ENCODE peak calls at places on chromosome 3, in ten cellular contexts. One of them, this sample, is unnamed.

GRCh38 chr3:150581174-150581573 is 21.9 kb upstream of the SELENOT start:
- DNase-seq in OCI-LY7: no peak
- DNase-seq in brain microvascular endothelial cell: no peak
- DNase-seq in left ventricle myocardium inferior: no peak
- DNase-seq in substantia nigra: no peak
- DNase-seq in iPS DF 6.9: no peak
- DNase-seq in cardiac muscle cell: no peak
- DNase-seq in Peyer's patch: no peak
- DNase-seq in sigmoid colon: no peak
- DNase-seq in hepatocyte: no peak
- DNase-seq in this sample: no peak

GRCh38 chr3:156633335-156633734 is 41.1 kb upstream of the TIPARP start:
- DNase-seq in OCI-LY7: no peak
- DNase-seq in brain microvascular endothelial cell: peak
- DNase-seq in left ventricle myocardium inferior: peak
- DNase-seq in substantia nigra: peak
- DNase-seq in iPS DF 6.9: no peak
- DNase-seq in cardiac muscle cell: peak
- DNase-seq in Peyer's patch: no peak
- DNase-seq in sigmoid colon: no peak
- DNase-seq in hepatocyte: no peak
- DNase-seq in this sample: no peak

GRCh38 chr3:30282052-30282708 is 324.2 kb upstream of the TGFBR2 start:
- DNase-seq in OCI-LY7: no peak
- DNase-seq in brain microvascular endothelial cell: peak
- DNase-seq in left ventricle myocardium inferior: no peak
- DNase-seq in substantia nigra: no peak
- DNase-seq in iPS DF 6.9: peak
- DNase-seq in cardiac muscle cell: peak
- DNase-seq in Peyer's patch: no peak
- DNase-seq in sigmoid colon: no peak
- DNase-seq in hepatocyte: no peak
- DNase-seq in this sample: peak

GRCh38 chr3:67940200-67940952 is 286.0 kb upstream of the SUCLG2 start:
- DNase-seq in OCI-LY7: peak
- DNase-seq in brain microvascular endothelial cell: no peak
- DNase-seq in left ventricle myocardium inferior: no peak
- DNase-seq in substantia nigra: no peak
- DNase-seq in iPS DF 6.9: no peak
- DNase-seq in cardiac muscle cell: no peak
- DNase-seq in Peyer's patch: peak
- DNase-seq in sigmoid colon: no peak
- DNase-seq in hepatocyte: peak
- DNase-seq in this sample: no peak

GRCh38 chr3:194941956-194942483 is 256.3 kb downstream of the FAM43A start:
- DNase-seq in OCI-LY7: no peak
- DNase-seq in brain microvascular endothelial cell: no peak
- DNase-seq in left ventricle myocardium inferior: no peak
- DNase-seq in substantia nigra: no peak
- DNase-seq in iPS DF 6.9: no peak
- DNase-seq in cardiac muscle cell: no peak
- DNase-seq in Peyer's patch: peak
- DNase-seq in sigmoid colon: no peak
- DNase-seq in hepatocyte: no peak
- DNase-seq in this sample: no peak

GRCh38 chr3:189710620-189711388 is 79.6 kb downstream of the TP63 start:
- DNase-seq in OCI-LY7: no peak
- DNase-seq in brain microvascular endothelial cell: peak
- DNase-seq in left ventricle myocardium inferior: no peak
- DNase-seq in substantia nigra: no peak
- DNase-seq in iPS DF 6.9: no peak
- DNase-seq in cardiac muscle cell: peak
- DNase-seq in Peyer's patch: no peak
- DNase-seq in sigmoid colon: peak
- DNase-seq in hepatocyte: peak
- DNase-seq in this sample: peak

GRCh38 chr3:146974001-146974400 is 368.9 kb upstream of the PLSCR5 start:
- DNase-seq in OCI-LY7: no peak
- DNase-seq in brain microvascular endothelial cell: no peak
- DNase-seq in left ventricle myocardium inferior: no peak
- DNase-seq in substantia nigra: no peak
- DNase-seq in iPS DF 6.9: no peak
- DNase-seq in cardiac muscle cell: no peak
- DNase-seq in Peyer's patch: no peak
- DNase-seq in sigmoid colon: no peak
- DNase-seq in hepatocyte: no peak
- DNase-seq in this sample: no peak

GRCh38 chr3:156366559-156366958 is 188.4 kb downstream of the SSR3 start:
- DNase-seq in OCI-LY7: no peak
- DNase-seq in brain microvascular endothelial cell: no peak
- DNase-seq in left ventricle myocardium inferior: no peak
- DNase-seq in substantia nigra: no peak
- DNase-seq in iPS DF 6.9: no peak
- DNase-seq in cardiac muscle cell: no peak
- DNase-seq in Peyer's patch: no peak
- DNase-seq in sigmoid colon: no peak
- DNase-seq in hepatocyte: no peak
- DNase-seq in this sample: no peak

GRCh38 chr3:103203431-103203830 is 768.6 kb downstream of the ZPLD1 start:
- DNase-seq in OCI-LY7: no peak
- DNase-seq in brain microvascular endothelial cell: no peak
- DNase-seq in left ventricle myocardium inferior: no peak
- DNase-seq in substantia nigra: no peak
- DNase-seq in iPS DF 6.9: no peak
- DNase-seq in cardiac muscle cell: no peak
- DNase-seq in Peyer's patch: no peak
- DNase-seq in sigmoid colon: no peak
- DNase-seq in hepatocyte: no peak
- DNase-seq in this sample: no peak

GRCh38 chr3:186277268-186277909 is 84.6 kb downstream of the DGKG start:
- DNase-seq in OCI-LY7: no peak
- DNase-seq in brain microvascular endothelial cell: peak
- DNase-seq in left ventricle myocardium inferior: no peak
- DNase-seq in substantia nigra: no peak
- DNase-seq in iPS DF 6.9: peak
- DNase-seq in cardiac muscle cell: peak
- DNase-seq in Peyer's patch: no peak
- DNase-seq in sigmoid colon: no peak
- DNase-seq in hepatocyte: peak
- DNase-seq in this sample: no peak

GRCh38 chr3:49723301-49723630 is 485 bp downstream of the GMPPB start:
- DNase-seq in OCI-LY7: peak
- DNase-seq in brain microvascular endothelial cell: peak
- DNase-seq in left ventricle myocardium inferior: peak
- DNase-seq in substantia nigra: no peak
- DNase-seq in iPS DF 6.9: no peak
- DNase-seq in cardiac muscle cell: peak
- DNase-seq in Peyer's patch: peak
- DNase-seq in sigmoid colon: peak
- DNase-seq in hepatocyte: peak
- DNase-seq in this sample: peak

GRCh38 chr3:104951426-104951825 is 415.3 kb upstream of the ALCAM start:
- DNase-seq in OCI-LY7: no peak
- DNase-seq in brain microvascular endothelial cell: peak
- DNase-seq in left ventricle myocardium inferior: no peak
- DNase-seq in substantia nigra: no peak
- DNase-seq in iPS DF 6.9: no peak
- DNase-seq in cardiac muscle cell: peak
- DNase-seq in Peyer's patch: no peak
- DNase-seq in sigmoid colon: no peak
- DNase-seq in hepatocyte: no peak
- DNase-seq in this sample: no peak

GRCh38 chr3:187989458-187990153 is 164.4 kb upstream of the LPP start:
- DNase-seq in OCI-LY7: no peak
- DNase-seq in brain microvascular endothelial cell: no peak
- DNase-seq in left ventricle myocardium inferior: no peak
- DNase-seq in substantia nigra: peak
- DNase-seq in iPS DF 6.9: peak
- DNase-seq in cardiac muscle cell: no peak
- DNase-seq in Peyer's patch: no peak
- DNase-seq in sigmoid colon: no peak
- DNase-seq in hepatocyte: no peak
- DNase-seq in this sample: no peak

GRCh38 chr3:27590437-27591320 is 106.5 kb upstream of the SLC4A7 start:
- DNase-seq in OCI-LY7: peak
- DNase-seq in brain microvascular endothelial cell: peak
- DNase-seq in left ventricle myocardium inferior: no peak
- DNase-seq in substantia nigra: no peak
- DNase-seq in iPS DF 6.9: no peak
- DNase-seq in cardiac muscle cell: peak
- DNase-seq in Peyer's patch: no peak
- DNase-seq in sigmoid colon: no peak
- DNase-seq in hepatocyte: no peak
- DNase-seq in this sample: no peak

GRCh38 chr3:167885277-167885676 is 149.8 kb downstream of the SERPINI1 start:
- DNase-seq in OCI-LY7: no peak
- DNase-seq in brain microvascular endothelial cell: no peak
- DNase-seq in left ventricle myocardium inferior: no peak
- DNase-seq in substantia nigra: no peak
- DNase-seq in iPS DF 6.9: peak
- DNase-seq in cardiac muscle cell: no peak
- DNase-seq in Peyer's patch: no peak
- DNase-seq in sigmoid colon: no peak
- DNase-seq in hepatocyte: no peak
- DNase-seq in this sample: no peak

GRCh38 chr3:183454064-183454463 is 25.6 kb upstream of the MCF2L2 start:
- DNase-seq in OCI-LY7: no peak
- DNase-seq in brain microvascular endothelial cell: no peak
- DNase-seq in left ventricle myocardium inferior: no peak
- DNase-seq in substantia nigra: no peak
- DNase-seq in iPS DF 6.9: no peak
- DNase-seq in cardiac muscle cell: no peak
- DNase-seq in Peyer's patch: no peak
- DNase-seq in sigmoid colon: no peak
- DNase-seq in hepatocyte: no peak
- DNase-seq in this sample: no peak

GRCh38 chr3:194223951-194224350 is 88.0 kb downstream of the HES1 start:
- DNase-seq in OCI-LY7: no peak
- DNase-seq in brain microvascular endothelial cell: no peak
- DNase-seq in left ventricle myocardium inferior: no peak
- DNase-seq in substantia nigra: no peak
- DNase-seq in iPS DF 6.9: no peak
- DNase-seq in cardiac muscle cell: no peak
- DNase-seq in Peyer's patch: no peak
- DNase-seq in sigmoid colon: no peak
- DNase-seq in hepatocyte: no peak
- DNase-seq in this sample: no peak

GRCh38 chr3:74267583-74268184 is 346.8 kb downstream of the CNTN3 start:
- DNase-seq in OCI-LY7: peak
- DNase-seq in brain microvascular endothelial cell: peak
- DNase-seq in left ventricle myocardium inferior: no peak
- DNase-seq in substantia nigra: peak
- DNase-seq in iPS DF 6.9: peak
- DNase-seq in cardiac muscle cell: peak
- DNase-seq in Peyer's patch: no peak
- DNase-seq in sigmoid colon: no peak
- DNase-seq in hepatocyte: peak
- DNase-seq in this sample: peak

GRCh38 chr3:150727653-150728502 is 24.2 kb upstream of the ERICH6 start:
- DNase-seq in OCI-LY7: no peak
- DNase-seq in brain microvascular endothelial cell: no peak
- DNase-seq in left ventricle myocardium inferior: no peak
- DNase-seq in substantia nigra: no peak
- DNase-seq in iPS DF 6.9: no peak
- DNase-seq in cardiac muscle cell: no peak
- DNase-seq in Peyer's patch: peak
- DNase-seq in sigmoid colon: no peak
- DNase-seq in hepatocyte: no peak
- DNase-seq in this sample: no peak

DNA sequence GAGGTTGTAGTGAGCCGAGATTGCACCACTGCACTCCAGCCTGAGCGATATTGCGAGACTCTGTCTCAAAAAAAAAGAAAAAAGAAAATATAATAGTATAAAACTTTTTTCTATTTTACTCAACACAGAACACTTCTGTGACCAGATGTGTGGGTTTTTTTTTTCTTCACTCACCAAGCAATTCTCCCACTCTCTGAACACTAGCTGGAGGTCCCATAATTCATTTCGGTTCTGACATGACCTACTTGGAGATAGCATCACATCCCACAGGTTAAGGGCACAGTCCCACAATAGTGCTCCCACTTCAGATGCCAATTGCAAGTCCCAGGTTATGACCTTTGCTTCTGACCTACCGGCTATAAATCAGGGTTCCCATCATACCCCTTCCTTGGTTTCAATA is 35.0 kb downstream of the KAT2B start:
- DNase-seq in OCI-LY7: no peak
- DNase-seq in brain microvascular endothelial cell: no peak
- DNase-seq in left ventricle myocardium inferior: no peak
- DNase-seq in substantia nigra: no peak
- DNase-seq in iPS DF 6.9: no peak
- DNase-seq in cardiac muscle cell: no peak
- DNase-seq in Peyer's patch: no peak
- DNase-seq in sigmoid colon: no peak
- DNase-seq in hepatocyte: no peak
- DNase-seq in this sample: no peak
- H3K27ac ChIP-seq in OCI-LY7: no peak
- H3K27ac ChIP-seq in brain microvascular endothelial cell: no peak
- H3K27ac ChIP-seq in left ventricle myocardium inferior: no peak
- H3K27ac ChIP-seq in substantia nigra: peak
- H3K27ac ChIP-seq in iPS DF 6.9: no peak
- H3K27ac ChIP-seq in cardiac muscle cell: no peak
- H3K27ac ChIP-seq in Peyer's patch: no peak
- H3K27ac ChIP-seq in sigmoid colon: no peak
- H3K27ac ChIP-seq in hepatocyte: no peak
- H3K27ac ChIP-seq in this sample: peak

GRCh38 chr3:65776494-65776893 is 262.2 kb downstream of the MAGI1 start:
- DNase-seq in OCI-LY7: no peak
- DNase-seq in brain microvascular endothelial cell: no peak
- DNase-seq in left ventricle myocardium inferior: no peak
- DNase-seq in substantia nigra: no peak
- DNase-seq in iPS DF 6.9: no peak
- DNase-seq in cardiac muscle cell: no peak
- DNase-seq in Peyer's patch: no peak
- DNase-seq in sigmoid colon: no peak
- DNase-seq in hepatocyte: no peak
- DNase-seq in this sample: no peak
- H3K27ac ChIP-seq in OCI-LY7: no peak
- H3K27ac ChIP-seq in brain microvascular endothelial cell: no peak
- H3K27ac ChIP-seq in left ventricle myocardium inferior: no peak
- H3K27ac ChIP-seq in substantia nigra: peak
- H3K27ac ChIP-seq in iPS DF 6.9: no peak
- H3K27ac ChIP-seq in cardiac muscle cell: no peak
- H3K27ac ChIP-seq in Peyer's patch: no peak
- H3K27ac ChIP-seq in sigmoid colon: no peak
- H3K27ac ChIP-seq in hepatocyte: peak
- H3K27ac ChIP-seq in this sample: no peak

GRCh38 chr3:37968232-37968631 is 22.4 kb upstream of the VILL start:
- DNase-seq in OCI-LY7: no peak
- DNase-seq in brain microvascular endothelial cell: no peak
- DNase-seq in left ventricle myocardium inferior: no peak
- DNase-seq in substantia nigra: no peak
- DNase-seq in iPS DF 6.9: no peak
- DNase-seq in cardiac muscle cell: no peak
- DNase-seq in Peyer's patch: no peak
- DNase-seq in sigmoid colon: no peak
- DNase-seq in hepatocyte: no peak
- DNase-seq in this sample: no peak
- H3K27ac ChIP-seq in OCI-LY7: no peak
- H3K27ac ChIP-seq in brain microvascular endothelial cell: no peak
- H3K27ac ChIP-seq in left ventricle myocardium inferior: peak
- H3K27ac ChIP-seq in substantia nigra: no peak
- H3K27ac ChIP-seq in iPS DF 6.9: no peak
- H3K27ac ChIP-seq in cardiac muscle cell: no peak
- H3K27ac ChIP-seq in Peyer's patch: no peak
- H3K27ac ChIP-seq in sigmoid colon: no peak
- H3K27ac ChIP-seq in hepatocyte: no peak
- H3K27ac ChIP-seq in this sample: no peak

GRCh38 chr3:178845446-178846118 is 226.0 kb downstream of the ZMAT3 start:
- DNase-seq in OCI-LY7: no peak
- DNase-seq in brain microvascular endothelial cell: peak
- DNase-seq in left ventricle myocardium inferior: no peak
- DNase-seq in substantia nigra: no peak
- DNase-seq in iPS DF 6.9: no peak
- DNase-seq in cardiac muscle cell: no peak
- DNase-seq in Peyer's patch: no peak
- DNase-seq in sigmoid colon: no peak
- DNase-seq in hepatocyte: no peak
- DNase-seq in this sample: no peak
- H3K27ac ChIP-seq in OCI-LY7: no peak
- H3K27ac ChIP-seq in brain microvascular endothelial cell: peak
- H3K27ac ChIP-seq in left ventricle myocardium inferior: no peak
- H3K27ac ChIP-seq in substantia nigra: no peak
- H3K27ac ChIP-seq in iPS DF 6.9: no peak
- H3K27ac ChIP-seq in cardiac muscle cell: no peak
- H3K27ac ChIP-seq in Peyer's patch: no peak
- H3K27ac ChIP-seq in sigmoid colon: peak
- H3K27ac ChIP-seq in hepatocyte: no peak
- H3K27ac ChIP-seq in this sample: no peak